ENCODE peak calls at places on chromosomes 4 and X, in four cellular contexts. L is IMR-90, H is K562, Q is GM12878. U is an unnamed sample.

GRCh38 chrX:97267916-97268680 is 384.4 kb downstream of the RPA4 start:
- DNase-seq in L (peak), H (no peak), Q (no peak), U (no peak)

GRCh38 chr4:81454498-81454897 is 17.2 kb downstream of the RASGEF1B start:
- DNase-seq in L (peak), H (peak), Q (no peak), U (no peak)

GRCh38 chr4:73870778-73871177 is 1.6 kb downstream of the CXCL1 start:
- DNase-seq in L (no peak), H (no peak), Q (no peak), U (no peak)

GRCh38 chrX:46381630-46382029 is 163.6 kb downstream of the ZNF674 start:
- DNase-seq in L (peak), H (peak), Q (peak), U (peak)

GRCh38 chr4:124903995-124904722 is 191.6 kb upstream of the ANKRD50 start:
- DNase-seq in L (peak), H (no peak), Q (no peak), U (no peak)

GRCh38 chrX:115642304-115642703 is 81.3 kb downstream of the PLS3 start:
- DNase-seq in L (no peak), H (no peak), Q (no peak), U (peak)

GRCh38 chr4:22496165-22496813 is 19.6 kb downstream of the ADGRA3 start:
- DNase-seq in L (peak), H (no peak), Q (no peak), U (no peak)

GRCh38 chr4:148452970-148453369 is 10.8 kb upstream of the NR3C2 start:
- DNase-seq in L (no peak), H (no peak), Q (no peak), U (no peak)

GRCh38 chr4:128393111-128393704 is 105.6 kb upstream of the PGRMC2 start:
- DNase-seq in L (peak), H (no peak), Q (no peak), U (no peak)

GRCh38 chr4:94000559-94000958 is 172.0 kb downstream of the ATOH1 start:
- DNase-seq in L (no peak), H (no peak), Q (no peak), U (no peak)

GRCh38 chr4:3220586-3221494 is 28.1 kb upstream of the MSANTD1 start:
- DNase-seq in L (no peak), H (no peak), Q (no peak), U (no peak)

GRCh38 chr4:3217266-3217665 is 31.7 kb upstream of the MSANTD1 start:
- DNase-seq in L (no peak), H (no peak), Q (no peak), U (no peak)

GRCh38 chr4:3217771-3218170 is 31.2 kb upstream of the MSANTD1 start:
- DNase-seq in L (no peak), H (no peak), Q (no peak), U (no peak)

GRCh38 chr4:3219761-3220481 is 29.0 kb upstream of the MSANTD1 start:
- DNase-seq in L (no peak), H (no peak), Q (no peak), U (no peak)

DNA sequence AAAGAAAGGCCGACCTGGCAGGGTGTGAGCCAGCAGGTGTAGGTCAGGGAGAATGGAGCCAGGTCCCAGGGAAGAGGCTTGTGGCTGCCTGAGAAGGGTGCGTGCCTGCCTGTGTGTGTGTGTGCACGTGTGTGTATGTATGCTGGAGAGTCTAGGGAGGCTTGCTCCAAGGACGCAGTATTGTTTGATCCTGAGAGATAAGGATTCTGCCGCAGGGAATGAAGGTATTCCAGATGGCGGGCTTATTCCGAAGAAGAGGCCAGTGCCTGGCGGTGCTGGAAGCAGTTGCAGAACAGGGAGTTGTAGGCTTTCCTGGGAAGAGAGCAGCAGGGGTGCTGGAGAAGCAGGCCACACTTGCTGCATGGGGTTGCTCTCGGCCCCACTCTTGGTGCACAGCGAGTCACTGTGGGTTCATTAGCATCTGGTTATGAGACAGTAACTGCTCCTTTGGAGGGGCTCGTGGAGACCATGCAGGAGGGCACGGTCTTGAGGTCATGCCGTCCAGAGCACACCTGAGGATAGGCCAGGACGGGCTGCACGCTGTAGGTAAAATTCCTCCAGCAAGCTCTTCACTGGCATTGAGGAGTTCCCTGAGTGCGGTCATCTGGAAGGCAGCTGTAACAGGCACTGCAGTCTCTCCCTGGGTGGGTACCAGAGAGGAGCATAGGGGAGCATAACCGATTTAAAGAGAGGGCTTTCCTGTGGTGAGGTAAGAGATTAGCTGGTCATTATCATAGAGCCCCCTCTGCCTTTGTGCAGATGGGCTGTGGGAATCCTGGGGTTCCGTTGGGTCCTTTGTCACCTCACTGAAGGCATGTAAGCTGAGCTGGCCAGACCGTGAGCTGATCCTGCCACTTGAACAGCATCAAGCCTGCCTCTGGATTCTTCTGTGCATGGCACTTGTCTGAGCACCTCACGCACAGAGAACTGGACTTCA is 29.9 kb upstream of the MSANTD1 start:
- DNase-seq in L (no peak), H (no peak), Q (no peak), U (no peak)
- TF ChIP-seq ELK1 in L (no peak), H (no peak), Q (no peak), U (no peak)

GRCh38 chr4:3725936-3726895 is 40.0 kb upstream of the ADRA2C start:
- DNase-seq in L (no peak), H (no peak), Q (no peak), U (peak)
- TF ChIP-seq ELK1 in L (no peak), H (no peak), Q (no peak), U (no peak)

GRCh38 chrX:21373637-21374162 is 518 bp upstream of the CNKSR2 start:
- DNase-seq in L (no peak), H (no peak), Q (no peak), U (peak)
- TF ChIP-seq ELK1 in L (no peak), H (no peak), Q (no peak), U (no peak)

GRCh38 chrX:1244164-1245076 is 24.2 kb upstream of the CSF2RA start:
- DNase-seq in L (no peak), H (no peak), Q (no peak), U (peak)
- TF ChIP-seq ELK1 in L (no peak), H (no peak), Q (no peak), U (no peak)

DNA sequence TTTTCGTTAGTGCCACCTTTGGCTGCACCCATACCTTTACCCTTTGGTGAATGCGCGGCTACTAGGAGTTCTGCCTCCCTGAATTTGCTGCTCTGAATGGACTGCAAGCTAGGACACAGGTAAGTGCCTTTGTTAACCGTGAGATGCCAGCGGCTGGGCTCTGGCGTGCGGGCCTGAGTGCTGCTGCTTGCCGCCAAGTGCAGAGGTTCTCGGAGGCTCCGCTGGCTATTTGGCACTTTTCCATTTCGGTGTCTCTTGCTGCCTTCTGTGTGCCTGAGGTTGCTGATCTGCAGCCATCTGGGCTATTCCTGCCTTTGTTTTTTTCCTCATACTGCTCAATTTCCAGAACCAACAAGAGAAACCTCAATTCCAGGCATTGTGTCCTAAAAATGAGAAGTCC is 4.1 kb upstream of the TBC1D14 start:
- DNase-seq in L (no peak), H (no peak), Q (no peak), U (no peak)
- TF ChIP-seq ELK1 in L (no peak), H (no peak), Q (no peak), U (no peak)

DNA sequence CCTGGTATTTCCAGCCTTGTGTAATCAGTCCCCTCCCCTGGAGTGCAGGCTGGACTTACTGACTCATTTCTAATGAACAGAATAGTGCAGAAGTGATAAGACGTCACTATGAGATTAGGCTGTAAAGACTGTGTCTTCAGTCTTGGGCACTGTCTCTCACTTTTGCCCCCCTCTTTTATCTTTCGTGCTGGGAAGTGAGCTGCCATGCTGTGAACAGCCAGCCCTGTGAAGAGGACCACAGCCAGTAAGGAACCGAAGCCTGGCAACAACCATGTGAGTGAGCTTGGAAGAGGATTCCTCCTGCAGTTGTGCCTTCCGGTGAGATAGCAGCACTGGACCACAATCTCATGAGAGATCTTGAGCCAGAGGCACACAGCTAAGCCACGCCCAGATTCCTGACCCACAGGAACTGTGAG is 67.5 kb upstream of the GPR34 start:
- DNase-seq in L (peak), H (peak), Q (no peak), U (peak)
- TF ChIP-seq ELK1 in L (no peak), H (no peak), Q (no peak), U (no peak)

DNA sequence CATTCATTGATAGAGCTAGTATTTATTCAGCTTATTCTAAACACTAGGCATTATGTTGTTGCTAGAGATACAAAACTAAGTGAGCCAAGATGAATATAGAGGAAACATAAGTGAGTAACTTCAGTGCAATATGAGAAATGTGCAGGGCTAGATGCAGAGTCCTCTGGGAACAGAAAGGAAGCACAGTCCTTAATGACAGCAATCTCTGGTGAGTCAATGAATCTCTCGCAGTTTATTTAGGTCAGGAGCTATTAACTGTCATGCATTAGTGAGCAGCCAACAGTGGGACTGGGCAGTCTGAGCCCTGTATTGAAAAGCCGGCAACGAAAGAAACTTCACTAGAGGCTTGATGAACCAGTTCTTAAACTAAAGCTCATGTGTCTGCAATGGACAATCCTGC is 598.1 kb upstream of the MAGEB2 start:
- DNase-seq in L (peak), H (no peak), Q (no peak), U (no peak)
- TF ChIP-seq ELK1 in L (no peak), H (no peak), Q (no peak), U (no peak)

DNA sequence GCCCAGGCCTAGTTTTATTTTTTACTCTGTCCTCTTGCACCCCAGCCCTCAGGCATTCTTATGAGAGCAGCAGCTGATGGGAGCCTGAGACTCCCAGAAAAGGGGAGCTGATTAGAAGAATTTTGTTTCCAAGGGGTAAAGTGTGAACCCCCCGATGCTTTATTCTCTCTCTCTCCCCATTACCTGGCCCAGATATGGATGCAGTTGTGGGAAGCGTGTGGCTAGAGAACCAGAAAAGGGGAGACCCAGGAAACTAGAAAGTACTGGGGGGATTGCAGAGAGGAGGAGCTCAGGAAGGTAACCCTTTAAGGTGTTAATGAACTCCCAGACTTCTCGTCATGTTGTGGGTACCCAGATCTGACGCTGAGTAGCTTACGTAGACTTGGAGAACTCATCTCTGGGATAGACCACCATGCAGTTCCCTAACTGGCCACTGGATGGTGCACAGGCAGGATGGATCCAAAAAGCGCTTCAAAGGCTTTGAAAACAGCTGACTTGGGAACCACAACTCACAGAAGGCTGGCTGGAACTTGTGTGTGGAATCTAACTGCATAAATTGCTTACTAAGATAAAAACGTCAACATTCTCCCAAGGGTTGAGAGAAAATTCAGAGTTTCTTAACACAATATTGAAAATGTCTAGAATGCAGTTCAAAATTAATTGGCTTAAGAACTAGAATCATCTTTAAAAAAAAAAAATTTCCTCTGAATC is 64.7 kb downstream of the TBC1D14 start:
- DNase-seq in L (peak), H (peak), Q (peak), U (peak)
- TF ChIP-seq ELK1 in L (no peak), H (no peak), Q (no peak), U (no peak)

U was measured in A549.